ENCODE peak calls at places on chromosomes 5 and 9, in eight cellular contexts. One of them, this sample, is unnamed.

GRCh38 chr5:38803246-38803645 is 42.6 kb upstream of the OSMR start:
- DNase-seq in IMR-90: no peak
- DNase-seq in hepatocyte: no peak
- DNase-seq in MM.1S: peak
- DNase-seq in adrenal gland: no peak
- DNase-seq in choroid plexus epithelial cell: no peak
- DNase-seq in fibroblast of mammary gland: no peak
- DNase-seq in GM20000: no peak
- DNase-seq in this sample: no peak

GRCh38 chr9:77841739-77842386 is 189.7 kb downstream of the GNAQ start:
- DNase-seq in fibroblast of mammary gland: no peak
- DNase-seq in hepatocyte: no peak
- DNase-seq in IMR-90: no peak
- DNase-seq in choroid plexus epithelial cell: no peak
- DNase-seq in GM20000: no peak
- DNase-seq in MM.1S: peak
- DNase-seq in adrenal gland: no peak
- DNase-seq in this sample: no peak

GRCh38 chr5:138641547-138642298 is 66.5 kb upstream of the HSPA9 start:
- DNase-seq in adrenal gland: peak
- DNase-seq in fibroblast of mammary gland: peak
- DNase-seq in GM20000: peak
- DNase-seq in IMR-90: peak
- DNase-seq in MM.1S: peak
- DNase-seq in choroid plexus epithelial cell: peak
- DNase-seq in hepatocyte: peak
- DNase-seq in this sample: peak

GRCh38 chr9:85359161-85359560 is 382.6 kb downstream of the AGTPBP1 start:
- DNase-seq in choroid plexus epithelial cell: no peak
- DNase-seq in MM.1S: no peak
- DNase-seq in fibroblast of mammary gland: no peak
- DNase-seq in IMR-90: no peak
- DNase-seq in adrenal gland: no peak
- DNase-seq in hepatocyte: no peak
- DNase-seq in GM20000: no peak
- DNase-seq in this sample: no peak

GRCh38 chr5:67095346-67095871 is 101.2 kb downstream of the CD180 start:
- DNase-seq in hepatocyte: peak
- DNase-seq in adrenal gland: peak
- DNase-seq in choroid plexus epithelial cell: peak
- DNase-seq in MM.1S: no peak
- DNase-seq in fibroblast of mammary gland: peak
- DNase-seq in IMR-90: peak
- DNase-seq in GM20000: no peak
- DNase-seq in this sample: no peak

GRCh38 chr5:106415541-106415940 is 1255.2 kb downstream of the EFNA5 start:
- DNase-seq in IMR-90: peak
- DNase-seq in choroid plexus epithelial cell: peak
- DNase-seq in hepatocyte: peak
- DNase-seq in adrenal gland: no peak
- DNase-seq in fibroblast of mammary gland: peak
- DNase-seq in GM20000: no peak
- DNase-seq in MM.1S: no peak
- DNase-seq in this sample: no peak

GRCh38 chr9:113222482-113222841 is 1.1 kb downstream of the SLC31A1 start:
- DNase-seq in MM.1S: no peak
- DNase-seq in hepatocyte: peak
- DNase-seq in IMR-90: peak
- DNase-seq in fibroblast of mammary gland: peak
- DNase-seq in GM20000: no peak
- DNase-seq in choroid plexus epithelial cell: peak
- DNase-seq in adrenal gland: no peak
- DNase-seq in this sample: no peak

GRCh38 chr9:99491408-99492259 is 269.6 kb downstream of the SEC61B start:
- DNase-seq in adrenal gland: no peak
- DNase-seq in GM20000: peak
- DNase-seq in choroid plexus epithelial cell: peak
- DNase-seq in MM.1S: peak
- DNase-seq in fibroblast of mammary gland: peak
- DNase-seq in IMR-90: peak
- DNase-seq in hepatocyte: no peak
- DNase-seq in this sample: no peak

GRCh38 chr5:136036991-136037705 is 8.4 kb downstream of the TGFBI start:
- DNase-seq in GM20000: no peak
- DNase-seq in IMR-90: peak
- DNase-seq in fibroblast of mammary gland: no peak
- DNase-seq in choroid plexus epithelial cell: peak
- DNase-seq in adrenal gland: no peak
- DNase-seq in hepatocyte: no peak
- DNase-seq in MM.1S: peak
- DNase-seq in this sample: no peak

GRCh38 chr5:133238426-133239205 is 186.8 kb downstream of the HSPA4 start:
- DNase-seq in IMR-90: no peak
- DNase-seq in choroid plexus epithelial cell: no peak
- DNase-seq in fibroblast of mammary gland: no peak
- DNase-seq in MM.1S: no peak
- DNase-seq in adrenal gland: no peak
- DNase-seq in GM20000: no peak
- DNase-seq in hepatocyte: no peak
- DNase-seq in this sample: no peak

GRCh38 chr5:95644351-95645042 is 2.1 kb upstream of the RFESD start:
- DNase-seq in MM.1S: peak
- DNase-seq in fibroblast of mammary gland: peak
- DNase-seq in adrenal gland: peak
- DNase-seq in GM20000: peak
- DNase-seq in choroid plexus epithelial cell: peak
- DNase-seq in hepatocyte: peak
- DNase-seq in IMR-90: peak
- DNase-seq in this sample: peak

DNA sequence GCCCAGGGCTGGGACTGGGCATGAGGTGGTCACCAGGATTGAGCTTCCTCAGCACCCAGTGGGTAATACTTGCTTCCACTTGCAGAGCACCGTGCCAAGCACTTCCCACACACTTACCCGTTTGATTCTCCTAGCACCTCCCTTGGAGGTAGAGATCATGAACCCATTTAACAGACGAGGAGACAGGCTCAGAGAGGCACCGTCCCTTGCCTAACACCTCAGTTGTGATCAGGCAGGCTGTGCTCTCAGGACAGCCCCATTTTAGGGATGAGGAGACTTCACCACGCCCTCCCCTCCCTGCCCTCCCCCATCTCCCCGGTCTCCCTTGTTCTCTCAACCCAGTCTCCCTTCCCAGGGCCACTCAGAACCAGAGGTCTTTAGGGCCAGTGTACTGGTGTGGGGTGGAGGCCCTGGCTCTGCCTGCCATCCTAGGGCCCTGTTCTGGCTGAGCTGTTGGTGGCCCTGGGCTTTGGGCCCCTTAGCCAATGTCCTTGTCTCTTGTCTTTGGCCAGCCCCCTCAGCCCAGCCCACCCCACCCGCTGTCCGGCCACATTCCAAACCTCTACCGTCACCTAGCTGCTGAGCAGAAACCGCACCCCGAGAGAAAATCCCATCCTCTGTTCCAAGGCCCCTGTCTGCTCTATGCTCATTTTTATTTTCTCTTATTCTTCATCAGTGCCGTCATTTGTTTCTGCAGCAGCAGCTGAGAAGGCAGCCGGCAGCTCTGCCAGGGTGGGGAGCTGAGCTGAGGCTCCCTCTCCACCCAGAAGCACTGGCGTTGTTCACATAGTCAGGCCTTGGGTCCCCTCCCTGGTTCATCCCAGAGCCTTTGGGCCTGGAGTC is 33.8 kb downstream of the OLFML2A start:
- DNase-seq in MM.1S: no peak
- DNase-seq in hepatocyte: peak
- DNase-seq in IMR-90: peak
- DNase-seq in fibroblast of mammary gland: peak
- DNase-seq in GM20000: no peak
- DNase-seq in adrenal gland: no peak
- DNase-seq in choroid plexus epithelial cell: peak
- DNase-seq in this sample: no peak
- TF ChIP-seq CTCF in MM.1S: no peak
- TF ChIP-seq CTCF in hepatocyte: no peak
- TF ChIP-seq CTCF in IMR-90: no peak
- TF ChIP-seq CTCF in fibroblast of mammary gland: no peak
- TF ChIP-seq CTCF in GM20000: no peak
- TF ChIP-seq CTCF in adrenal gland: no peak
- TF ChIP-seq CTCF in choroid plexus epithelial cell: no peak
- TF ChIP-seq CTCF in this sample: no peak

GRCh38 chr5:161420526-161420925 is 126.0 kb downstream of the GABRB2 start:
- DNase-seq in adrenal gland: no peak
- DNase-seq in choroid plexus epithelial cell: no peak
- DNase-seq in MM.1S: no peak
- DNase-seq in IMR-90: no peak
- DNase-seq in hepatocyte: no peak
- DNase-seq in GM20000: no peak
- DNase-seq in fibroblast of mammary gland: no peak
- DNase-seq in this sample: no peak
- TF ChIP-seq CTCF in adrenal gland: no peak
- TF ChIP-seq CTCF in choroid plexus epithelial cell: no peak
- TF ChIP-seq CTCF in MM.1S: no peak
- TF ChIP-seq CTCF in IMR-90: no peak
- TF ChIP-seq CTCF in hepatocyte: no peak
- TF ChIP-seq CTCF in GM20000: no peak
- TF ChIP-seq CTCF in fibroblast of mammary gland: no peak
- TF ChIP-seq CTCF in this sample: no peak

DNA sequence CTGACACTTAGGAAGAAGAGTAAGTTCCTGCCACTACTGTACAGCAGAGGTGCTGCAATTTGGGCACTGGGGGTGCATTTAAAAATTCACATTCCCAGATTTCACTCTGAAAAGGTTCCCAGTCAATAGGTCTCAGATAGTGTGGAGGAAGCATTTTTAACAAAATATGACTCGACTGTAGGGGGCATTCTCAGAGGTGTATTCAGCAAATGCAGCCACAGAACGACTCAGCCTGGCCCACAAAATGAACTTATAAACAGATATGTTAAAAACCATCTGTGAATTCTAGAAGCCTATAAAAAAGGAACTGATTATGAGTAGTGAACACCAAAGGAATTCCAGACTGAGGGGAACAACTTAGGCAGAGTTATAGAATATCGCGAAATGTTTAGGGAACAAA is 31.1 kb downstream of the MLLT3 start:
- DNase-seq in IMR-90: peak
- DNase-seq in hepatocyte: no peak
- DNase-seq in MM.1S: no peak
- DNase-seq in GM20000: no peak
- DNase-seq in fibroblast of mammary gland: peak
- DNase-seq in adrenal gland: no peak
- DNase-seq in choroid plexus epithelial cell: peak
- DNase-seq in this sample: no peak
- TF ChIP-seq CTCF in IMR-90: peak
- TF ChIP-seq CTCF in hepatocyte: no peak
- TF ChIP-seq CTCF in MM.1S: no peak
- TF ChIP-seq CTCF in GM20000: no peak
- TF ChIP-seq CTCF in fibroblast of mammary gland: no peak
- TF ChIP-seq CTCF in adrenal gland: no peak
- TF ChIP-seq CTCF in choroid plexus epithelial cell: peak
- TF ChIP-seq CTCF in this sample: no peak

GRCh38 chr9:98442541-98442940 is 187.1 kb upstream of the TBC1D2 start:
- DNase-seq in IMR-90: peak
- DNase-seq in GM20000: no peak
- DNase-seq in adrenal gland: no peak
- DNase-seq in fibroblast of mammary gland: no peak
- DNase-seq in MM.1S: no peak
- DNase-seq in choroid plexus epithelial cell: no peak
- DNase-seq in hepatocyte: no peak
- DNase-seq in this sample: no peak

GRCh38 chr9:98450486-98450885 is 195.0 kb upstream of the TBC1D2 start:
- DNase-seq in adrenal gland: no peak
- DNase-seq in GM20000: no peak
- DNase-seq in fibroblast of mammary gland: peak
- DNase-seq in MM.1S: no peak
- DNase-seq in hepatocyte: no peak
- DNase-seq in choroid plexus epithelial cell: peak
- DNase-seq in IMR-90: peak
- DNase-seq in this sample: no peak

GRCh38 chr9:98442114-98442513 is 186.7 kb upstream of the TBC1D2 start:
- DNase-seq in MM.1S: no peak
- DNase-seq in choroid plexus epithelial cell: no peak
- DNase-seq in fibroblast of mammary gland: no peak
- DNase-seq in GM20000: no peak
- DNase-seq in hepatocyte: no peak
- DNase-seq in adrenal gland: no peak
- DNase-seq in IMR-90: no peak
- DNase-seq in this sample: no peak

GRCh38 chr9:98451576-98451975 is 196.1 kb upstream of the TBC1D2 start:
- DNase-seq in adrenal gland: no peak
- DNase-seq in choroid plexus epithelial cell: no peak
- DNase-seq in IMR-90: no peak
- DNase-seq in MM.1S: no peak
- DNase-seq in fibroblast of mammary gland: no peak
- DNase-seq in hepatocyte: no peak
- DNase-seq in GM20000: no peak
- DNase-seq in this sample: no peak

DNA sequence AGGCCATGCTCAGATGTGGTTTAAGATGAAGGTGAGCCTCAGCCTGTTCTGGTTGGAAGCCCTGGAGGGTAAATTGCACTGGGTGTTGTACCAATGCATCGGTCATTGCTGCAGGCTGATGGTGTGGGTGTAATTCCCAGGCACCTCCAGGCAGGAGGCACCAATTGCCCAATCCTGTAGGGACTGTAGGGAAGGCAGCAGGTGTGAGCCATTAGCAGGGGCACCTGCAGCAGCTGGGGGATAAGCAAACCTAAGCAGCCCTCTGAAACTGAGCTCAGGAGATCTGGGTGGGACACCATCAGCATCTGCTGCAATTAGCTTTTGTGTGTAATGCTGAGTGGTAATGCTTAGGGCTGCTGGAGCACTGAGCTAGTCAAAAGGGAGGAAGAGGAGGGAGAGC is 190.1 kb upstream of the TBC1D2 start:
- DNase-seq in MM.1S: no peak
- DNase-seq in hepatocyte: no peak
- DNase-seq in GM20000: no peak
- DNase-seq in IMR-90: no peak
- DNase-seq in choroid plexus epithelial cell: no peak
- DNase-seq in adrenal gland: no peak
- DNase-seq in fibroblast of mammary gland: no peak
- DNase-seq in this sample: no peak
- TF ChIP-seq CTCF in MM.1S: no peak
- TF ChIP-seq CTCF in hepatocyte: no peak
- TF ChIP-seq CTCF in GM20000: no peak
- TF ChIP-seq CTCF in IMR-90: no peak
- TF ChIP-seq CTCF in choroid plexus epithelial cell: no peak
- TF ChIP-seq CTCF in adrenal gland: no peak
- TF ChIP-seq CTCF in fibroblast of mammary gland: no peak
- TF ChIP-seq CTCF in this sample: no peak